ENCODE peak calls at places on chromosomes 6 and 20, in seven cellular contexts. One of them, this sample, is unnamed.

GRCh38 chr20:32482251-32483220 is 102.6 kb downstream of the NOL4L start:
- DNase-seq in HCT116: no peak
- DNase-seq in right lobe of liver: peak
- DNase-seq in brain microvascular endothelial cell: no peak
- DNase-seq in CD4-positive, CD25-positive, alpha-beta regulatory T cell: peak
- DNase-seq in cardiac muscle cell: peak
- DNase-seq in GM23248: peak
- DNase-seq in this sample: no peak

GRCh38 chr6:134517863-134518262 is 200.0 kb upstream of the SGK1 start:
- DNase-seq in HCT116: no peak
- DNase-seq in right lobe of liver: no peak
- DNase-seq in brain microvascular endothelial cell: no peak
- DNase-seq in CD4-positive, CD25-positive, alpha-beta regulatory T cell: no peak
- DNase-seq in cardiac muscle cell: peak
- DNase-seq in GM23248: peak
- DNase-seq in this sample: no peak

GRCh38 chr6:166996406-166996805 is 2.8 kb upstream of the CEP43 start:
- DNase-seq in HCT116: no peak
- DNase-seq in right lobe of liver: no peak
- DNase-seq in brain microvascular endothelial cell: peak
- DNase-seq in CD4-positive, CD25-positive, alpha-beta regulatory T cell: no peak
- DNase-seq in cardiac muscle cell: peak
- DNase-seq in GM23248: no peak
- DNase-seq in this sample: no peak

GRCh38 chr6:3438190-3439167 is 18.4 kb downstream of the SLC22A23 start:
- DNase-seq in HCT116: no peak
- DNase-seq in right lobe of liver: no peak
- DNase-seq in brain microvascular endothelial cell: peak
- DNase-seq in CD4-positive, CD25-positive, alpha-beta regulatory T cell: no peak
- DNase-seq in cardiac muscle cell: peak
- DNase-seq in GM23248: peak
- DNase-seq in this sample: peak

GRCh38 chr20:8527998-8528397 is 395.9 kb downstream of the PLCB1 start:
- DNase-seq in HCT116: no peak
- DNase-seq in right lobe of liver: no peak
- DNase-seq in brain microvascular endothelial cell: peak
- DNase-seq in CD4-positive, CD25-positive, alpha-beta regulatory T cell: no peak
- DNase-seq in cardiac muscle cell: peak
- DNase-seq in GM23248: peak
- DNase-seq in this sample: peak

GRCh38 chr6:167855825-167856425 is 29.2 kb downstream of the AFDN start:
- DNase-seq in HCT116: peak
- DNase-seq in right lobe of liver: no peak
- DNase-seq in brain microvascular endothelial cell: peak
- DNase-seq in CD4-positive, CD25-positive, alpha-beta regulatory T cell: no peak
- DNase-seq in cardiac muscle cell: peak
- DNase-seq in GM23248: peak
- DNase-seq in this sample: peak

GRCh38 chr20:58553841-58554240 is 38.6 kb upstream of the APCDD1L start:
- DNase-seq in HCT116: no peak
- DNase-seq in right lobe of liver: no peak
- DNase-seq in brain microvascular endothelial cell: no peak
- DNase-seq in CD4-positive, CD25-positive, alpha-beta regulatory T cell: no peak
- DNase-seq in cardiac muscle cell: peak
- DNase-seq in GM23248: peak
- DNase-seq in this sample: peak

GRCh38 chr6:44452725-44453124 is 65.2 kb downstream of the CDC5L start:
- DNase-seq in HCT116: no peak
- DNase-seq in right lobe of liver: no peak
- DNase-seq in brain microvascular endothelial cell: peak
- DNase-seq in CD4-positive, CD25-positive, alpha-beta regulatory T cell: no peak
- DNase-seq in cardiac muscle cell: peak
- DNase-seq in GM23248: peak
- DNase-seq in this sample: no peak

GRCh38 chr6:5994999-5995698 is 11.6 kb downstream of the NRN1 start:
- DNase-seq in HCT116: no peak
- DNase-seq in right lobe of liver: no peak
- DNase-seq in brain microvascular endothelial cell: no peak
- DNase-seq in CD4-positive, CD25-positive, alpha-beta regulatory T cell: no peak
- DNase-seq in cardiac muscle cell: no peak
- DNase-seq in GM23248: no peak
- DNase-seq in this sample: no peak

GRCh38 chr20:44056010-44056698 is 130.8 kb downstream of the JPH2 start:
- DNase-seq in HCT116: no peak
- DNase-seq in right lobe of liver: no peak
- DNase-seq in brain microvascular endothelial cell: peak
- DNase-seq in CD4-positive, CD25-positive, alpha-beta regulatory T cell: peak
- DNase-seq in cardiac muscle cell: peak
- DNase-seq in GM23248: no peak
- DNase-seq in this sample: peak

GRCh38 chr20:58418949-58419748 is 30.1 kb downstream of the VAPB start:
- DNase-seq in HCT116: no peak
- DNase-seq in right lobe of liver: no peak
- DNase-seq in brain microvascular endothelial cell: no peak
- DNase-seq in CD4-positive, CD25-positive, alpha-beta regulatory T cell: no peak
- DNase-seq in cardiac muscle cell: no peak
- DNase-seq in GM23248: no peak
- DNase-seq in this sample: no peak

GRCh38 chr6:167863897-167864296 is 37.2 kb downstream of the AFDN start:
- DNase-seq in HCT116: no peak
- DNase-seq in right lobe of liver: no peak
- DNase-seq in brain microvascular endothelial cell: no peak
- DNase-seq in CD4-positive, CD25-positive, alpha-beta regulatory T cell: no peak
- DNase-seq in cardiac muscle cell: no peak
- DNase-seq in GM23248: no peak
- DNase-seq in this sample: no peak

GRCh38 chr6:6969761-6970223 is 138.0 kb upstream of the RREB1 start:
- DNase-seq in HCT116: peak
- DNase-seq in right lobe of liver: no peak
- DNase-seq in brain microvascular endothelial cell: no peak
- DNase-seq in CD4-positive, CD25-positive, alpha-beta regulatory T cell: no peak
- DNase-seq in cardiac muscle cell: no peak
- DNase-seq in GM23248: no peak
- DNase-seq in this sample: no peak

GRCh38 chr6:75376347-75377024 is 91.9 kb upstream of the TMEM30A start:
- DNase-seq in HCT116: no peak
- DNase-seq in right lobe of liver: no peak
- DNase-seq in brain microvascular endothelial cell: peak
- DNase-seq in CD4-positive, CD25-positive, alpha-beta regulatory T cell: no peak
- DNase-seq in cardiac muscle cell: peak
- DNase-seq in GM23248: peak
- DNase-seq in this sample: peak

GRCh38 chr20:45353746-45354145 is 5.5 kb upstream of the SDC4 start:
- DNase-seq in HCT116: no peak
- DNase-seq in right lobe of liver: no peak
- DNase-seq in brain microvascular endothelial cell: no peak
- DNase-seq in CD4-positive, CD25-positive, alpha-beta regulatory T cell: no peak
- DNase-seq in cardiac muscle cell: no peak
- DNase-seq in GM23248: no peak
- DNase-seq in this sample: no peak

GRCh38 chr20:49924247-49924646 is 8.9 kb upstream of the SPATA2 start:
- DNase-seq in HCT116: no peak
- DNase-seq in right lobe of liver: no peak
- DNase-seq in brain microvascular endothelial cell: no peak
- DNase-seq in CD4-positive, CD25-positive, alpha-beta regulatory T cell: no peak
- DNase-seq in cardiac muscle cell: no peak
- DNase-seq in GM23248: no peak
- DNase-seq in this sample: no peak

GRCh38 chr6:165662671-165663282 is at the start of gene PDE10A:
- DNase-seq in HCT116: no peak
- DNase-seq in right lobe of liver: peak
- DNase-seq in brain microvascular endothelial cell: peak
- DNase-seq in CD4-positive, CD25-positive, alpha-beta regulatory T cell: no peak
- DNase-seq in cardiac muscle cell: peak
- DNase-seq in GM23248: peak
- DNase-seq in this sample: peak

GRCh38 chr6:113782641-113783040 is 74.5 kb upstream of the MARCKS start:
- DNase-seq in HCT116: no peak
- DNase-seq in right lobe of liver: no peak
- DNase-seq in brain microvascular endothelial cell: no peak
- DNase-seq in CD4-positive, CD25-positive, alpha-beta regulatory T cell: no peak
- DNase-seq in cardiac muscle cell: no peak
- DNase-seq in GM23248: peak
- DNase-seq in this sample: no peak

GRCh38 chr20:19735446-19735845 is 22.6 kb upstream of the RIN2 start:
- DNase-seq in HCT116: peak
- DNase-seq in right lobe of liver: peak
- DNase-seq in brain microvascular endothelial cell: peak
- DNase-seq in CD4-positive, CD25-positive, alpha-beta regulatory T cell: no peak
- DNase-seq in cardiac muscle cell: peak
- DNase-seq in GM23248: peak
- DNase-seq in this sample: peak

GRCh38 chr20:10502098-10502526 is 67.0 kb downstream of the SLX4IP start:
- DNase-seq in HCT116: no peak
- DNase-seq in right lobe of liver: no peak
- DNase-seq in brain microvascular endothelial cell: no peak
- DNase-seq in CD4-positive, CD25-positive, alpha-beta regulatory T cell: no peak
- DNase-seq in cardiac muscle cell: no peak
- DNase-seq in GM23248: no peak
- DNase-seq in this sample: no peak

GRCh38 chr6:111356551-111356950 is 126.5 kb downstream of the REV3L start:
- DNase-seq in HCT116: no peak
- DNase-seq in right lobe of liver: no peak
- DNase-seq in brain microvascular endothelial cell: no peak
- DNase-seq in CD4-positive, CD25-positive, alpha-beta regulatory T cell: no peak
- DNase-seq in cardiac muscle cell: no peak
- DNase-seq in GM23248: no peak
- DNase-seq in this sample: no peak

GRCh38 chr6:137216106-137216505 is 3.1 kb downstream of the IFNGR1 start:
- DNase-seq in HCT116: no peak
- DNase-seq in right lobe of liver: no peak
- DNase-seq in brain microvascular endothelial cell: no peak
- DNase-seq in CD4-positive, CD25-positive, alpha-beta regulatory T cell: no peak
- DNase-seq in cardiac muscle cell: no peak
- DNase-seq in GM23248: peak
- DNase-seq in this sample: no peak

GRCh38 chr6:145368075-145368474 is 367.2 kb downstream of the EPM2A start:
- DNase-seq in HCT116: no peak
- DNase-seq in right lobe of liver: no peak
- DNase-seq in brain microvascular endothelial cell: no peak
- DNase-seq in CD4-positive, CD25-positive, alpha-beta regulatory T cell: no peak
- DNase-seq in cardiac muscle cell: peak
- DNase-seq in GM23248: peak
- DNase-seq in this sample: no peak

GRCh38 chr6:90859056-90859455 is 272.2 kb upstream of the MAP3K7 start:
- DNase-seq in HCT116: no peak
- DNase-seq in right lobe of liver: no peak
- DNase-seq in brain microvascular endothelial cell: no peak
- DNase-seq in CD4-positive, CD25-positive, alpha-beta regulatory T cell: no peak
- DNase-seq in cardiac muscle cell: no peak
- DNase-seq in GM23248: no peak
- DNase-seq in this sample: no peak

GRCh38 chr20:33732166-33732970 is 572 bp downstream of the ZNF341 start:
- DNase-seq in HCT116: peak
- DNase-seq in right lobe of liver: peak
- DNase-seq in brain microvascular endothelial cell: peak
- DNase-seq in CD4-positive, CD25-positive, alpha-beta regulatory T cell: peak
- DNase-seq in cardiac muscle cell: no peak
- DNase-seq in GM23248: peak
- DNase-seq in this sample: peak

GRCh38 chr6:37535701-37536461 is 36.2 kb upstream of the CCDC167 start:
- DNase-seq in HCT116: no peak
- DNase-seq in right lobe of liver: no peak
- DNase-seq in brain microvascular endothelial cell: no peak
- DNase-seq in CD4-positive, CD25-positive, alpha-beta regulatory T cell: no peak
- DNase-seq in cardiac muscle cell: no peak
- DNase-seq in GM23248: peak
- DNase-seq in this sample: no peak

GRCh38 chr6:156859686-156860085 is 82.5 kb downstream of the ARID1B start:
- DNase-seq in HCT116: no peak
- DNase-seq in right lobe of liver: no peak
- DNase-seq in brain microvascular endothelial cell: no peak
- DNase-seq in CD4-positive, CD25-positive, alpha-beta regulatory T cell: no peak
- DNase-seq in cardiac muscle cell: no peak
- DNase-seq in GM23248: no peak
- DNase-seq in this sample: no peak

GRCh38 chr6:156853733-156854132 is 76.6 kb downstream of the ARID1B start:
- DNase-seq in HCT116: no peak
- DNase-seq in right lobe of liver: no peak
- DNase-seq in brain microvascular endothelial cell: no peak
- DNase-seq in CD4-positive, CD25-positive, alpha-beta regulatory T cell: no peak
- DNase-seq in cardiac muscle cell: no peak
- DNase-seq in GM23248: no peak
- DNase-seq in this sample: no peak

GRCh38 chr6:156854466-156855161 is 77.4 kb downstream of the ARID1B start:
- DNase-seq in HCT116: no peak
- DNase-seq in right lobe of liver: no peak
- DNase-seq in brain microvascular endothelial cell: no peak
- DNase-seq in CD4-positive, CD25-positive, alpha-beta regulatory T cell: no peak
- DNase-seq in cardiac muscle cell: no peak
- DNase-seq in GM23248: no peak
- DNase-seq in this sample: no peak

GRCh38 chr6:156852858-156853216 is 75.7 kb downstream of the ARID1B start:
- DNase-seq in HCT116: no peak
- DNase-seq in right lobe of liver: no peak
- DNase-seq in brain microvascular endothelial cell: no peak
- DNase-seq in CD4-positive, CD25-positive, alpha-beta regulatory T cell: no peak
- DNase-seq in cardiac muscle cell: no peak
- DNase-seq in GM23248: no peak
- DNase-seq in this sample: no peak

GRCh38 chr6:156857573-156857972 is 80.4 kb downstream of the ARID1B start:
- DNase-seq in HCT116: no peak
- DNase-seq in right lobe of liver: no peak
- DNase-seq in brain microvascular endothelial cell: no peak
- DNase-seq in CD4-positive, CD25-positive, alpha-beta regulatory T cell: no peak
- DNase-seq in cardiac muscle cell: peak
- DNase-seq in GM23248: peak
- DNase-seq in this sample: no peak
- H3K4me3 ChIP-seq in HCT116: no peak
- H3K4me3 ChIP-seq in right lobe of liver: no peak
- H3K4me3 ChIP-seq in brain microvascular endothelial cell: no peak
- H3K4me3 ChIP-seq in CD4-positive, CD25-positive, alpha-beta regulatory T cell: no peak
- H3K4me3 ChIP-seq in cardiac muscle cell: no peak
- H3K4me3 ChIP-seq in GM23248: no peak
- H3K4me3 ChIP-seq in this sample: no peak

GRCh38 chr6:56375806-56376205 is 128.4 kb upstream of the COL21A1 start:
- DNase-seq in HCT116: no peak
- DNase-seq in right lobe of liver: no peak
- DNase-seq in brain microvascular endothelial cell: no peak
- DNase-seq in CD4-positive, CD25-positive, alpha-beta regulatory T cell: no peak
- DNase-seq in cardiac muscle cell: no peak
- DNase-seq in GM23248: no peak
- DNase-seq in this sample: no peak
- H3K27ac ChIP-seq in HCT116: no peak
- H3K27ac ChIP-seq in right lobe of liver: no peak
- H3K27ac ChIP-seq in brain microvascular endothelial cell: no peak
- H3K27ac ChIP-seq in CD4-positive, CD25-positive, alpha-beta regulatory T cell: no peak
- H3K27ac ChIP-seq in cardiac muscle cell: no peak
- H3K27ac ChIP-seq in GM23248: no peak
- H3K27ac ChIP-seq in this sample: no peak

GRCh38 chr6:89410231-89411018 is 1.6 kb downstream of the RRAGD start:
- DNase-seq in HCT116: no peak
- DNase-seq in right lobe of liver: no peak
- DNase-seq in brain microvascular endothelial cell: no peak
- DNase-seq in CD4-positive, CD25-positive, alpha-beta regulatory T cell: no peak
- DNase-seq in cardiac muscle cell: no peak
- DNase-seq in GM23248: peak
- DNase-seq in this sample: no peak
- H3K4me3 ChIP-seq in HCT116: no peak
- H3K4me3 ChIP-seq in right lobe of liver: peak
- H3K4me3 ChIP-seq in brain microvascular endothelial cell: no peak
- H3K4me3 ChIP-seq in CD4-positive, CD25-positive, alpha-beta regulatory T cell: peak
- H3K4me3 ChIP-seq in cardiac muscle cell: peak
- H3K4me3 ChIP-seq in GM23248: peak
- H3K4me3 ChIP-seq in this sample: no peak

GRCh38 chr6:33634986-33635385 is 13.9 kb downstream of the ITPR3 start:
- DNase-seq in HCT116: no peak
- DNase-seq in right lobe of liver: no peak
- DNase-seq in brain microvascular endothelial cell: no peak
- DNase-seq in CD4-positive, CD25-positive, alpha-beta regulatory T cell: no peak
- DNase-seq in cardiac muscle cell: no peak
- DNase-seq in GM23248: no peak
- DNase-seq in this sample: no peak
- H3K27ac ChIP-seq in HCT116: no peak
- H3K27ac ChIP-seq in right lobe of liver: no peak
- H3K27ac ChIP-seq in brain microvascular endothelial cell: no peak
- H3K27ac ChIP-seq in CD4-positive, CD25-positive, alpha-beta regulatory T cell: no peak
- H3K27ac ChIP-seq in cardiac muscle cell: no peak
- H3K27ac ChIP-seq in GM23248: no peak
- H3K27ac ChIP-seq in this sample: no peak

This sample was measured in SJSA1.